ENCODE peak calls at places on chromosomes 3 and 15, in eight cellular contexts. F is GM12878; C is CD8-positive, alpha-beta T cell; B is AG04450; X is endodermal cell; S is psoas muscle; O is right atrium auricular region; Z is MM.1S. M is an unnamed sample. For H3K9me3, the result is how much of the 10 kb centered on the place peaks cover.

GRCh38 chr3:111616417-111617105 is 21.4 kb upstream of the ZBED2 start:
- DNase-seq in F (no peak), C (peak), B (no peak), X (no peak), S (no peak), O (no peak), Z (no peak), M (no peak)

GRCh38 chr3:109731639-109732473 is 394.5 kb upstream of the DPPA4 start:
- DNase-seq in F (no peak), C (peak), B (peak), X (peak), S (no peak), O (no peak), Z (peak), M (peak)

GRCh38 chr3:139339219-139339906 is 4.5 kb upstream of the MRPS22 start:
- DNase-seq in F (no peak), C (no peak), B (no peak), X (no peak), S (no peak), O (no peak), Z (no peak), M (no peak)

GRCh38 chr15:22961661-22962221 is 18.4 kb downstream of the CYFIP1 start:
- DNase-seq in F (no peak), C (no peak), B (no peak), X (no peak), S (no peak), O (no peak), Z (no peak), M (no peak)

GRCh38 chr15:31318429-31318828 is 8.2 kb upstream of the KLF13 start:
- DNase-seq in F (no peak), C (no peak), B (no peak), X (no peak), S (no peak), O (no peak), Z (no peak), M (no peak)

GRCh38 chr3:54965746-54966145 is 37.9 kb upstream of the LRTM1 start:
- DNase-seq in F (no peak), C (no peak), B (peak), X (no peak), S (no peak), O (no peak), Z (no peak), M (no peak)

GRCh38 chr3:114586119-114586518 is 292.3 kb downstream of the TIGIT start:
- DNase-seq in F (no peak), C (no peak), B (no peak), X (no peak), S (no peak), O (no peak), Z (no peak), M (no peak)

GRCh38 chr3:126936110-126936509 is 46.8 kb upstream of the PLXNA1 start:
- DNase-seq in F (no peak), C (no peak), B (no peak), X (no peak), S (no peak), O (no peak), Z (no peak), M (no peak)

GRCh38 chr15:98996619-98997018 is 11.0 kb downstream of the PGPEP1L start:
- DNase-seq in F (no peak), C (no peak), B (no peak), X (no peak), S (no peak), O (no peak), Z (no peak), M (no peak)

GRCh38 chr3:140128217-140129137 is 193.5 kb downstream of the CLSTN2 start:
- DNase-seq in F (no peak), C (no peak), B (no peak), X (peak), S (peak), O (no peak), Z (no peak), M (no peak)

GRCh38 chr15:54227569-54227968 is 249.3 kb downstream of the UNC13C start:
- DNase-seq in F (no peak), C (no peak), B (no peak), X (peak), S (no peak), O (no peak), Z (no peak), M (no peak)

GRCh38 chr15:79495716-79496115 is 63.6 kb downstream of the MINAR1 start:
- DNase-seq in F (no peak), C (no peak), B (no peak), X (no peak), S (no peak), O (no peak), Z (no peak), M (no peak)

GRCh38 chr3:13866406-13866965 is 13.4 kb downstream of the WNT7A start:
- DNase-seq in F (no peak), C (peak), B (no peak), X (no peak), S (no peak), O (no peak), Z (no peak), M (no peak)

GRCh38 chr15:36598529-36599177 is 19.2 kb downstream of the CDIN1 start:
- DNase-seq in F (no peak), C (no peak), B (no peak), X (no peak), S (no peak), O (no peak), Z (no peak), M (no peak)

GRCh38 chr3:41200669-41201021 is 1.3 kb downstream of the CTNNB1 start:
- DNase-seq in F (no peak), C (peak), B (no peak), X (no peak), S (no peak), O (no peak), Z (no peak), M (peak)

GRCh38 chr3:157590273-157590672 is 87.1 kb upstream of the VEPH1 start:
- DNase-seq in F (no peak), C (no peak), B (no peak), X (no peak), S (no peak), O (no peak), Z (no peak), M (no peak)

GRCh38 chr15:84788500-84788899 is 28.7 kb upstream of the ALPK3 start:
- DNase-seq in F (no peak), C (no peak), B (no peak), X (no peak), S (no peak), O (no peak), Z (no peak), M (no peak)

GRCh38 chr3:131141770-131142169 is 115.1 kb downstream of the NEK11 start:
- DNase-seq in F (no peak), C (no peak), B (no peak), X (no peak), S (no peak), O (no peak), Z (no peak), M (no peak)

GRCh38 chr3:20574746-20575145 is 388.7 kb upstream of the SGO1 start:
- DNase-seq in F (no peak), C (no peak), B (peak), X (no peak), S (no peak), O (no peak), Z (no peak), M (no peak)

GRCh38 chr3:4850211-4850927 is 128.9 kb upstream of the BHLHE40 start:
- DNase-seq in F (peak), C (no peak), B (no peak), X (no peak), S (no peak), O (no peak), Z (no peak), M (no peak)

GRCh38 chr15:69926721-69927120 is 171.0 kb downstream of the TLE3 start:
- DNase-seq in F (no peak), C (peak), B (no peak), X (no peak), S (no peak), O (no peak), Z (no peak), M (no peak)

GRCh38 chr15:56243117-56243773 is 434 bp downstream of the RFX7 start:
- DNase-seq in F (no peak), C (peak), B (no peak), X (peak), S (peak), O (no peak), Z (peak), M (peak)

GRCh38 chr15:99432271-99433025 is 133.3 kb upstream of the MEF2A start:
- DNase-seq in F (no peak), C (no peak), B (no peak), X (no peak), S (no peak), O (no peak), Z (no peak), M (no peak)

GRCh38 chr3:54069961-54070360 is 52.4 kb upstream of the CACNA2D3 start:
- DNase-seq in F (no peak), C (no peak), B (no peak), X (no peak), S (no peak), O (no peak), Z (no peak), M (no peak)

GRCh38 chr3:31804251-31805051 is 176.6 kb downstream of the OSBPL10 start:
- DNase-seq in F (no peak), C (no peak), B (no peak), X (no peak), S (no peak), O (no peak), Z (no peak), M (no peak)

GRCh38 chr15:90165659-90166489 is 35.3 kb upstream of the SEMA4B start:
- DNase-seq in F (peak), C (no peak), B (peak), X (peak), S (peak), O (peak), Z (no peak), M (peak)

GRCh38 chr3:8371955-8372600 is 129.5 kb upstream of the LMCD1 start:
- DNase-seq in F (no peak), C (no peak), B (no peak), X (peak), S (no peak), O (no peak), Z (peak), M (no peak)

GRCh38 chr3:85721409-85722145 is 762.8 kb downstream of the CADM2 start:
- DNase-seq in F (no peak), C (no peak), B (no peak), X (no peak), S (no peak), O (no peak), Z (no peak), M (no peak)
- H3K4me3 ChIP-seq in F (no peak), C (no peak), B (no peak), X (peak), S (no peak), O (no peak), Z (no peak), M (no peak)

GRCh38 chr15:73777741-73778140 is 24.6 kb upstream of the INSYN1 start:
- DNase-seq in F (no peak), C (no peak), B (no peak), X (no peak), S (no peak), O (no peak), Z (no peak), M (peak)

GRCh38 chr15:73784299-73784698 is 31.1 kb upstream of the INSYN1 start:
- DNase-seq in F (no peak), C (no peak), B (no peak), X (no peak), S (no peak), O (no peak), Z (no peak), M (no peak)

GRCh38 chr15:73786518-73786917 is 33.4 kb upstream of the INSYN1 start:
- DNase-seq in F (no peak), C (no peak), B (no peak), X (peak), S (no peak), O (no peak), Z (no peak), M (no peak)

GRCh38 chr15:73782339-73782979 is 29.3 kb upstream of the INSYN1 start:
- DNase-seq in F (no peak), C (no peak), B (no peak), X (no peak), S (no peak), O (no peak), Z (no peak), M (no peak)

DNA sequence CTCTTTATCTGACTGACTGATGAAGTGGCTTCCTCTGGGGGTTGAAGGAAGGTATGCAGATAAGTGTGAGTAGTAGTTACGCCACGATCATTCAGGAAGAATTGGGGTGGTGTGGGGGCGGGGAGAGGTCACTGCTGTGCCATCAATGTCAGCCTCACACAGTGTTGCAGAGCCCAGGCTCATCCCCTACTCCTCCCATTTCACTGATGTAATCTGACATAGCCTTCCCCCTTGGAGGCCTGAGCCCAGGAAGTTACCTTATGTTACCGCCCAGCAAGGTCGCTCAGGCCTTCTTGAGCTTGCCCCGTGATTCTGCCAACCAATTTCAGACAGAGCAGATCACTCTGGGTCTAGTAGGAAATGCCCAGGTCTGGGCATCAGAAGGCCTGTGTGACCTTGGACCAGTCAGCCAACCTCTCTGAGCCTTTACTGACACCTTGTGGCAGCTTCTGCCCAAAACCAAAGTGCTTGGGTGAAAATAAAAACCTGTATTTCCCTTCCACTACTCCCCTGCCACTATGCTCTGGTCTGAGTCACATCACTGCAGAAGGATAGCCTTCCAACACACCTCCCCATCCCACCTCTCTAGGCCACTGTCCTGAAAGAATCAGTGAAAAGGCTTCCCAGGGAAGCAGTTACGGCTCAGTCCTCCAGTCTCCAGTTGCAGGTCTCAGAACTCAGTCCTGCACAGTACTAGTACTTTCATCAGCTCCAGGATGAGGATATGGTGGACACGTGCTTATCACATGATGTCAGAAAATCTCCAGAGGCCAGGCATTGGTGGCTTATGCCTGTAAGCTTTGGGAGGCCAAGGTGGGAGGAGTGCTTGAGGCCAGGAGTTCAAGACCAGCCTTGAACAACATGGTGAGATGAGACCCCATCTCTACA is 28.1 kb upstream of the INSYN1 start:
- DNase-seq in F (no peak), C (no peak), B (no peak), X (peak), S (no peak), O (no peak), Z (peak), M (no peak)
- TF ChIP-seq CTCF in F (peak), C (no peak), B (peak), X (peak), S (no peak), O (no peak), Z (peak), M (no peak)

GRCh38 chr15:97114900-97115763 is 784.6 kb downstream of the NR2F2 start:
- DNase-seq in F (no peak), C (no peak), B (no peak), X (no peak), S (no peak), O (no peak), Z (peak), M (no peak)

DNA sequence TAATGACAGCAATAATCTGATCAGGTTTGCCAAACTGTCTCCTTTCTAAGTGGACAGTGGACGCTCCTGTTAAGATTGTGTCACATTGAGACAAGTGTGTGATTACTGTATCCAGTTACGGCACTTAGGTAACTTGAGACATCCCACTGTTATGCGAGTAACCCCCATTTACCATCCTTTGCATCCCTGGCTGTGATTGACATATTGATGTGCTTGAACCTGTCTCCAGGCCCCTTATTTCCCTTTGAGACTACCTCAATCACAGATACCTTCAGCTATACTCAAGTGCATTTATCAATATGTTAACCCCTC is 785.2 kb downstream of the NR2F2 start:
- DNase-seq in F (no peak), C (no peak), B (no peak), X (no peak), S (no peak), O (no peak), Z (no peak), M (no peak)
- H3K9me3 ChIP-seq in F (under half), C (under half), B (under half), X (under half), S (under half), O (under half), Z (under half), M (under half)

GRCh38 chr3:156285626-156286025 is 165.2 kb downstream of the KCNAB1 start:
- DNase-seq in F (no peak), C (no peak), B (no peak), X (no peak), S (no peak), O (no peak), Z (no peak), M (no peak)

GRCh38 chr3:156293566-156293965 is 173.2 kb downstream of the KCNAB1 start:
- DNase-seq in F (no peak), C (no peak), B (no peak), X (no peak), S (no peak), O (no peak), Z (no peak), M (no peak)

GRCh38 chr3:156291269-156292123 is 171.1 kb downstream of the KCNAB1 start:
- DNase-seq in F (no peak), C (peak), B (no peak), X (peak), S (peak), O (no peak), Z (no peak), M (no peak)

GRCh38 chr3:156290917-156291268 is 170.5 kb downstream of the KCNAB1 start:
- DNase-seq in F (no peak), C (no peak), B (no peak), X (no peak), S (no peak), O (no peak), Z (no peak), M (no peak)
- H3K4me3 ChIP-seq in F (no peak), C (no peak), B (peak), X (peak), S (peak), O (peak), Z (no peak), M (peak)

M was measured in prostate gland.